ENCODE peak calls at places on chromosomes 1 and 21, in four cellular contexts. A, L, J and W are unnamed samples.

GRCh38 chr1:171715813-171716251 is 26.0 kb downstream of the VAMP4 start:
- DNase-seq in A (peak), L (no peak), J (no peak), W (peak)

GRCh38 chr1:228016181-228016510 is 9.3 kb downstream of the WNT3A start:
- DNase-seq in A (no peak), L (no peak), J (no peak), W (no peak)

GRCh38 chr1:39288735-39289465 is 84.4 kb downstream of the MACF1 start:
- DNase-seq in A (peak), L (no peak), J (no peak), W (no peak)

GRCh38 chr1:37763791-37764741 is 854 bp downstream of the EPHA10 start:
- DNase-seq in A (peak), L (peak), J (no peak), W (no peak)

GRCh38 chr1:198281911-198282310 is 125.1 kb downstream of the NEK7 start:
- DNase-seq in A (no peak), L (no peak), J (no peak), W (no peak)

GRCh38 chr1:63928197-63929105 is 154.6 kb downstream of the ROR1 start:
- DNase-seq in A (peak), L (peak), J (no peak), W (no peak)

GRCh38 chr1:190477687-190478192 is at the start of gene BRINP3:
- DNase-seq in A (peak), L (no peak), J (no peak), W (no peak)

GRCh38 chr1:164785841-164786534 is 227.0 kb downstream of the PBX1 start:
- DNase-seq in A (peak), L (no peak), J (no peak), W (no peak)

GRCh38 chr1:173856903-173857302 is 10.9 kb downstream of the GAS5 start:
- DNase-seq in A (no peak), L (no peak), J (no peak), W (no peak)

GRCh38 chr1:22681564-22682276 is 28.7 kb downstream of the C1QB start:
- DNase-seq in A (no peak), L (no peak), J (no peak), W (no peak)

GRCh38 chr1:68121536-68121935 is 71.1 kb upstream of the DIRAS3 start:
- DNase-seq in A (peak), L (no peak), J (no peak), W (peak)

GRCh38 chr1:7873801-7874795 is 21.2 kb upstream of the UTS2 start:
- DNase-seq in A (no peak), L (no peak), J (no peak), W (no peak)

GRCh38 chr21:36610201-36610600 is 88.7 kb upstream of the SIM2 start:
- DNase-seq in A (peak), L (no peak), J (no peak), W (no peak)

GRCh38 chr1:203217668-203218067 is 11.8 kb downstream of the CHIT1 start:
- DNase-seq in A (no peak), L (no peak), J (no peak), W (no peak)

GRCh38 chr1:121522061-121522759 is 337.4 kb downstream of the SRGAP2C start:
- DNase-seq in A (no peak), L (no peak), J (no peak), W (peak)

GRCh38 chr21:36113647-36114428 is 21.0 kb upstream of the CBR3 start:
- DNase-seq in A (no peak), L (no peak), J (no peak), W (no peak)

GRCh38 chr1:187689137-187689536 is 860.4 kb downstream of the PLA2G4A start:
- DNase-seq in A (peak), L (no peak), J (no peak), W (no peak)

DNA sequence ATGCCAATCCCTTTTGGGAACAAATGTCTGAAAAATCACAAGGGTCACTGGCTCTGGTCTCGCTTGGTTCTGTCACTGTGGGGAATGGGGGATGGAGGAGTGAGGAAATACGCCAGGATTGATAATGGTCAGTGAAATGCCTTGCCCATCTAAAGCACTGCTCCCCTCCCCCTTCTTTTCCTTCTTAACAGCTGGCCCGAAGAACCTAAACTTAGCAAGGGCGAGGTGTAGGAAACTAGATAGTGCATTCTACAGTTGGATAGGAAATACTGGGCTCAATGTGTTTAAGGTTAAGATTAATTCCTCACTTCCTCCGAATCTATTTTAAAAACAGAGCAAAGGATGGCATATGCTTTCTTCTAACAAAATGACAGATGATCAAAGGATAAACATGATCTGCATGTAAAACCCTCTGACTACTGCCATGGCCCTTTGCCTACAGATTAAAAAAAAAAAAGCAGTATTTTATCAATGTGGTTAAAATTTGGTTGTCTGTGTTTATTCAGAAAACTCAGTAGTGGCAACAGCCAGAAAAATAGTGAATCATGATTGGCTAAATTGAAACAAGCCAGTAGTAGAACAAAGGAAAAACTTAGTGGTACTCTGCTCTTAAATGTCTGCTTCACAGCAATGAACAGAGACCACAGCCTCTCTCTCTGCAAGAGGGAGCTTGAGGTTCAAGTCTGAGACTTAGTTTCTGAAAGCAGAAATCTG is 86.1 kb upstream of the VAV3 start:
- DNase-seq in A (no peak), L (peak), J (no peak), W (no peak)
- H3K4me3 ChIP-seq in A (no peak), L (no peak), J (no peak), W (no peak)

DNA sequence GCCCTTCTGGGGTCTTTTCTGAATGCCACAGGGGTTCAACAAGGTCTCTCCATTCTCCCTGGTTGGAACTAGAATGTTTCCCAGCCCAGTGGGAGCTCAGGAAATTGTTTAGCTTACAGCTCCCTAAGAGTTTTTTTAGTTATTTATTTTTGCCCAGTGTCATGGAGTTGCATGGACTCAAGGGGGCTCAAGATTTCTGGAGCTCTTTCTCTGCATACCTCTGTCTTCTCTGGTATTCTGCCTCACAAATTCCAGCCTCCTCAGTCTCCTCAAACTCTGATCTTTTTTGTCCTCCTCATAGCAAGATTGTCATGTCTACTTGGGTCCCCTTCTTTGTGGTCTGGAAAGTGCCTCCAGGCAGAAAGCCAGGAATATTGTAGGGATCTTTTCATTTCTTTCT is 15.9 kb upstream of the PPP2R5A start:
- DNase-seq in A (no peak), L (no peak), J (no peak), W (no peak)
- TF ChIP-seq CTCF in A (no peak), L (no peak), J (no peak), W (no peak)

GRCh38 chr1:6424000-6424565 is 493 bp upstream of the ESPN start:
- DNase-seq in A (peak), L (no peak), J (no peak), W (no peak)
- H3K4me3 ChIP-seq in A (no peak), L (no peak), J (peak), W (peak)

GRCh38 chr21:41676198-41676597 is 90.7 kb downstream of the RIPK4 start:
- DNase-seq in A (no peak), L (no peak), J (no peak), W (no peak)

GRCh38 chr21:41673596-41674335 is 93.1 kb downstream of the RIPK4 start:
- DNase-seq in A (no peak), L (no peak), J (no peak), W (no peak)

GRCh38 chr21:41675574-41675973 is 91.3 kb downstream of the RIPK4 start:
- DNase-seq in A (no peak), L (no peak), J (no peak), W (no peak)

GRCh38 chr21:41673071-41673470 is 93.8 kb downstream of the RIPK4 start:
- DNase-seq in A (no peak), L (no peak), J (no peak), W (no peak)

GRCh38 chr21:41674433-41674832 is 92.4 kb downstream of the RIPK4 start:
- DNase-seq in A (no peak), L (no peak), J (no peak), W (no peak)
- TF ChIP-seq CTCF in A (no peak), L (no peak), J (no peak), W (no peak)

DNA sequence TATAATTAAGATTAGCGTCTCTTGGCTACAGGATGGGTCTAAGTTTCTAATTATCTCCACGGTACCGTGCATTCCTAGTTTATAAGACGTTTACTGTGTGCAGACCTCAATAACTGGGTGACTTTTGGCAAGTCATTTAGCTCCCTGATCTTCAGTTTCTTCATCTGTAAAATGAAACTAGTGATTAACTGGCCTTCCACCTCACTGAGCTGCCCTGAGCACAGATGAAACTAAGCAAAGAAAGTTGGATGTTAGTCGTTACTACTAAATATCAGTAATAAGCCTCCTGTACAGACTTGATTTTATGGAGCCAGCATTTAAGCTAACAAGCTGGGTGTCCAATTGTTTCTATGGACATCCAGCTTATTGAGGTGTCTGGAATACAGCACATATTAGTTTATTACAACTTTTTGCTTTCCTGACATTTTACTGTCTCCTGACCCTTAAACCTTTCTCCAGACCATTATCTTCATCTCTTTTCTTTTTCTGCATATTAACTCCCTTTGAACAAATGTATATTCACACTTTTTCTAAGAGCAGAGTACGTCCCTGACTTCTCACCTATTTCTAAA is 1.1 kb downstream of the CR2 start:
- DNase-seq in A (no peak), L (no peak), J (no peak), W (no peak)
- H3K4me3 ChIP-seq in A (no peak), L (peak), J (no peak), W (peak)

GRCh38 chr1:216944864-216945505 is 221.8 kb upstream of the ESRRG start:
- DNase-seq in A (no peak), L (no peak), J (no peak), W (no peak)
- TF ChIP-seq CTCF in A (no peak), L (no peak), J (no peak), W (no peak)

GRCh38 chr1:13890766-13891165 is 190.8 kb downstream of the PRDM2 start:
- DNase-seq in A (no peak), L (no peak), J (no peak), W (no peak)

GRCh38 chr1:13892671-13893325 is 192.8 kb downstream of the PRDM2 start:
- DNase-seq in A (peak), L (no peak), J (no peak), W (no peak)

GRCh38 chr1:13896932-13897331 is 196.9 kb downstream of the PRDM2 start:
- DNase-seq in A (no peak), L (no peak), J (no peak), W (no peak)

GRCh38 chr1:13892141-13892670 is 192.2 kb downstream of the PRDM2 start:
- DNase-seq in A (peak), L (no peak), J (no peak), W (no peak)

DNA sequence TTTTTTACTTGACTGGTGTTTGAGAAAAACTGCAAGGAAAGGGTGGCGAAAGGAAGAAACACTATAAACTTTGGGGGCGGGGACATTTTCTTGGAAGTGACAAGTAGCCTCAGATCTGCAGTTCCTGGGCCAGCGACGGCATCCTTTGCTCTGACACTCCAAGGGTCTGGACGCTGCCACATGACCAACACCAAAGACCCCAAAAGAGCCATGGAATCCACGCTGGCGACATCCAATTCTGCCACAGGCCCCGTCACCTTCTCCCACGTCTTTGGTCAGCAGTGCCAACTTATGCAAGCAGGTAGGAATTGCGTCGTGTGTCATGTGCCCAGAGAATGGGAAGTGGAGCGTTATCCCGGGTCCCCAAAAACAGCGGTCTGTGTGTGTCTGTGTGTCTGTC is 193.5 kb downstream of the PRDM2 start:
- DNase-seq in A (peak), L (no peak), J (no peak), W (no peak)
- H3K4me3 ChIP-seq in A (no peak), L (peak), J (no peak), W (no peak)

DNA sequence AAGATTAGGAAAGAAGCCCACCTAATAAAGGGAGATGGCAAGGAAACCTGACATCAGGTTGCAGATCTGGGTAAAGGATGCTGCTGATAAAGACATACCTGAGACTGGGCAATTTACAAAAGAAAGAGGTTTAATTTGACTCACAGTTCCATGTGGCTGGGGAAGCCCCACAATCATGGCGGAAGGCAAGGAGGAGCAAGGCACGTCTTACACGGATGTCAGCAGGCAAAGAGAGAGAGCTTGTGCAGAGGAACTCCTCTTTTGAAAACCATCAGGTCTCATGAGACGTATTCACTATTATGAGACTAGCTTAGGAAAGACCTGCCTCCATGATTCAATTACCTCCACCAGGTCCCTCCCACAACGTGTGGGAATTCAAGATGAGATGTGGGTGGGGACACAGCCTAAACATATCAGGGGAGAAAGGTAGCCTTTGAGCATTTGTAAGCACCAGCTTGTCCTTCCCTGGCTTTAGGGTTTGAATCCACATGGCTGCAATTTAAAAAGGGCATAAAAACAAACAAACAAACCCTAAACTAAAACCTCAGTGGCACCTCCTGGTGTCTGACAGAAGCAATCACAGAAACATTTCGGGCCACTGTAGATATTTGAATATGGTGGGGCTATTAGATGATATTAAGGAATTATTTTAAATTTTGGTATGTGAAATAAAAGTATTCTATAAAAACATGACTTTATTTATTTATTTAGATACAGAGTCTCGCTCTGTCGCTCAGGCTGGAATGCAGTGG is 33.1 kb downstream of the SLC2A7 start:
- DNase-seq in A (no peak), L (no peak), J (no peak), W (no peak)
- TF ChIP-seq CTCF in A (peak), L (peak), J (no peak), W (peak)

GRCh38 chr1:157993179-157994080 is at the start of gene KIRREL1:
- DNase-seq in A (peak), L (peak), J (no peak), W (no peak)
- H3K4me3 ChIP-seq in A (peak), L (peak), J (no peak), W (peak)